ENCODE peak calls at places on chromosomes 4 and X, in five cellular contexts. G, S, T, X and J are unnamed samples.
A peak's percentile ranks its signal among the peaks of the same experiment; 100 is the strongest.

GRCh38 chrX:644304-645023 is 13.9 kb downstream of the SHOX start:
- DNase-seq in G (no peak), S (no peak), T (no peak), X (no peak), J (no peak)

GRCh38 chrX:74804574-74804973 is 120.7 kb downstream of the NEXMIF start:
- DNase-seq in G (no peak), S (no peak), T (no peak), X (no peak), J (no peak)

GRCh38 chr4:85419103-85419502 is 55.8 kb upstream of the ARHGAP24 start:
- DNase-seq in G (no peak), S (no peak), T (no peak), X (no peak), J (no peak)

GRCh38 chr4:53019485-53020382 is 157.6 kb downstream of the RASL11B start:
- DNase-seq in G (peak; percentile 54), S (peak; percentile 69), T (no peak), X (no peak), J (no peak)

GRCh38 chr4:22485751-22486150 is 30.1 kb downstream of the ADGRA3 start:
- DNase-seq in G (peak; percentile 51), S (peak; percentile 85), T (peak; percentile 11), X (no peak), J (no peak)

GRCh38 chr4:15702941-15703403 is at the start of gene BST1:
- DNase-seq in G (no peak), S (peak; percentile 52), T (no peak), X (peak; percentile 59), J (peak; percentile 28)

GRCh38 chrX:13876652-13877051 is 59.8 kb upstream of the GPM6B start:
- DNase-seq in G (no peak), S (peak; percentile 59), T (no peak), X (no peak), J (no peak)

GRCh38 chrX:32678487-32678886 is 532.9 kb downstream of the DMD start:
- DNase-seq in G (no peak), S (no peak), T (no peak), X (no peak), J (no peak)

GRCh38 chr4:48570646-48571220 is 80.7 kb downstream of the ZAR1 start:
- DNase-seq in G (peak; percentile 33), S (peak; percentile 44), T (no peak), X (no peak), J (no peak)

GRCh38 chrX:68894513-68895338 is 65.9 kb downstream of the EFNB1 start:
- DNase-seq in G (no peak), S (peak; percentile 47), T (peak; percentile 47), X (no peak), J (no peak)

GRCh38 chr4:54318904-54319303 is 89.8 kb downstream of the PDGFRA start:
- DNase-seq in G (peak; percentile 7), S (peak; percentile 64), T (peak; percentile 10), X (peak; percentile 40), J (no peak)

GRCh38 chr4:41656572-41657301 is 91.8 kb downstream of the PHOX2B start:
- DNase-seq in G (no peak), S (no peak), T (peak; percentile 85), X (no peak), J (no peak)

GRCh38 chr4:6509587-6509986 is 37.2 kb upstream of the PPP2R2C start:
- DNase-seq in G (no peak), S (no peak), T (no peak), X (no peak), J (no peak)

GRCh38 chr4:88158360-88159136 is at the start of gene ABCG2:
- DNase-seq in G (peak; percentile 25), S (peak; percentile 46), T (peak; percentile 40), X (peak; percentile 52), J (peak; percentile 3)

GRCh38 chr4:110533590-110533910 is 57.6 kb downstream of the ENPEP start:
- DNase-seq in G (no peak), S (no peak), T (no peak), X (no peak), J (no peak)

GRCh38 chr4:78129383-78130108 is 72.4 kb downstream of the FRAS1 start:
- DNase-seq in G (no peak), S (no peak), T (no peak), X (no peak), J (no peak)

GRCh38 chrX:139766545-139766983 is 58.6 kb upstream of the MCF2 start:
- DNase-seq in G (no peak), S (no peak), T (no peak), X (no peak), J (no peak)

GRCh38 chr4:5952286-5953002 is 59.6 kb upstream of the CRMP1 start:
- DNase-seq in G (no peak), S (no peak), T (no peak), X (no peak), J (no peak)

GRCh38 chrX:25012793-25013592 is 2.8 kb downstream of the ARX start:
- DNase-seq in G (no peak), S (no peak), T (no peak), X (no peak), J (no peak)

GRCh38 chr4:16686195-16686594 is 212.2 kb downstream of the LDB2 start:
- DNase-seq in G (peak; percentile 79), S (peak; percentile 90), T (no peak), X (no peak), J (no peak)

GRCh38 chr4:47386592-47387235 is 76.8 kb downstream of the COMMD8 start:
- DNase-seq in G (no peak), S (no peak), T (no peak), X (no peak), J (no peak)